ENCODE peak calls at places on chromosomes 6 and 20, in eight cellular contexts. J is astrocyte of the spinal cord, M is activated B cell treated with CpG ODN at 0.5 μM for 24 hours, Y is K562, V is dorsolateral prefrontal cortex, A is GM20000, O is upper lobe of right lung, R is cardiac muscle cell. C is an unnamed sample.

GRCh38 chr20:48845000-48845399 is 17.2 kb upstream of the PREX1 start:
- DNase-seq in M (no peak), V (no peak), R (no peak), A (no peak), Y (no peak), J (no peak), O (no peak), C (no peak)

GRCh38 chr6:166167258-166167731 is 356 bp downstream of the TBXT start:
- DNase-seq in A (peak; percentile 25), J (no peak), V (no peak), R (no peak), Y (no peak), M (no peak), O (no peak), C (no peak)

GRCh38 chr6:129884211-129884610 is 23.1 kb upstream of the TMEM244 start:
- DNase-seq in J (no peak), M (no peak), A (no peak), O (no peak), R (no peak), V (no peak), Y (no peak), C (no peak)

GRCh38 chr6:137879301-137879700 is 12.2 kb downstream of the TNFAIP3 start:
- DNase-seq in V (no peak), R (no peak), J (no peak), Y (no peak), M (no peak), A (no peak), O (no peak), C (no peak)

GRCh38 chr20:17938889-17939619 is 29.5 kb downstream of the SNX5 start:
- DNase-seq in O (peak; percentile 76), A (peak; percentile 79), M (peak; percentile 48), R (peak; percentile 92), J (peak; percentile 81), V (peak; percentile 64), Y (peak; percentile 65), C (peak; percentile 54)

GRCh38 chr6:6746334-6746969 is 157.9 kb downstream of the LY86 start:
- DNase-seq in J (no peak), A (no peak), O (no peak), M (no peak), V (no peak), Y (no peak), R (peak; percentile 68), C (no peak)

GRCh38 chr20:48823960-48824497 is 3.8 kb downstream of the PREX1 start:
- DNase-seq in M (no peak), J (peak; percentile 81), V (no peak), Y (no peak), R (no peak), O (no peak), A (peak; percentile 79), C (no peak)

GRCh38 chr6:90284236-90284744 is 12.4 kb downstream of the BACH2 start:
- DNase-seq in V (no peak), Y (peak; percentile 29), R (no peak), A (no peak), O (no peak), M (no peak), J (peak; percentile 94), C (no peak)

GRCh38 chr6:42200035-42200434 is 5.3 kb upstream of the GUCA1B start:
- DNase-seq in Y (no peak), O (no peak), J (peak; percentile 85), R (no peak), M (no peak), V (peak; percentile 17), A (no peak), C (no peak)

GRCh38 chr6:85574932-85575598 is 18.6 kb downstream of the SNX14 start:
- DNase-seq in R (no peak), Y (no peak), J (peak; percentile 67), O (no peak), M (no peak), V (no peak), A (no peak), C (no peak)

GRCh38 chr6:31252625-31253024 is 19.3 kb downstream of the HLA-C start:
- DNase-seq in J (no peak), V (no peak), A (no peak), O (no peak), R (no peak), Y (no peak), M (no peak), C (no peak)
- TF ChIP-seq CTCF in J (no peak), V (no peak), A (no peak), O (no peak), R (no peak), Y (no peak), M (no peak), C (peak; percentile 8)

GRCh38 chr20:39880890-39881289 is 808.1 kb downstream of the MAFB start:
- DNase-seq in A (no peak), O (no peak), M (no peak), V (no peak), J (no peak), R (no peak), Y (no peak), C (no peak)
- TF ChIP-seq CTCF in A (no peak), O (peak; percentile 12), M (no peak), V (no peak), J (peak; percentile 28), R (peak; percentile 15), Y (no peak), C (no peak)

DNA sequence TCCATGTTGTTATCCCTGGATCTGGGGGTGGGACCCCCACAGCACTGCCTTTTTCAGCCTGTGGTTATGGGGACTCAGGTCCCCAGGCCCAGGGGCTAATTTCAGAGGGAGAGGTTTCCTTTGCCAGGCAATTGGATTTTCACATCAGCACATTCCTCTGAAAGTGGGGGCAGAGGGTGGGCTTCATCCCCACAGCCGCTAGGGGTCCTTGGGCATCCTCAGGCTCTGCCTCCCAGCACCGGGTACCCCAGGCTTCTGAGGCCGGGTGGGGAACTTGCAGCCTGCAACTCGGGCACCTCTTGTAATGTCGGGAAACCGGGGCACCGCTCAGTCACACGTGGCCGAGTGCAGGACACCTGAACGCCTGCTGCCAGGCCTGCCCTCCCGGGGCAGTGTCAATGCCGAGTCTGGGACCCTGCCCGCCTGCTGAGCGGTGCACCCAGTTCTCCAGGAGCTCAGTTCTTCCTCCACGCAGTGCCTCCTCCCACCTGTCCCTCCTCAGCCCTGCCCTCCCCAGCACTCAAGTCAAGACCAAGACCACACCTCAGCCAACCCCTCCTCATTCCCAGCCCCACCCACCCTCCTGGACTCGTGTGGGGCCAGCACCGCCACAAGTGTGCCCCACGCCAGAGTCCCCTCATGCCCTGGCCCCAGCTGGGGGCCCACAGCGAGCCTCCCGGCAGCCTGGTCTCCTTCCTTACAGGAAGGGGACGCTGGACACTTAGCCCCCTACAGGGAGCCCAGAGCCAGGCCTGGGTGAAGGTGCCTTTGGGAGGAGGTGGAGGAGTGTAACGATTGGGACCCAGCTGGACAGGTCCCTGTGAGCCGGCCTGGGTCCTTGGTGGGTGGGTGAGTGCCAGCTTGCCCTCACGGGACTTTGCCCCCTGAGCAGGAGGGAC is 8.8 kb upstream of the CHRNA4 start:
- DNase-seq in A (no peak), R (no peak), Y (no peak), O (no peak), V (no peak), J (no peak), M (no peak), C (no peak)
- TF ChIP-seq CTCF in A (no peak), R (no peak), Y (no peak), O (no peak), V (no peak), J (no peak), M (no peak), C (peak; percentile 16)

DNA sequence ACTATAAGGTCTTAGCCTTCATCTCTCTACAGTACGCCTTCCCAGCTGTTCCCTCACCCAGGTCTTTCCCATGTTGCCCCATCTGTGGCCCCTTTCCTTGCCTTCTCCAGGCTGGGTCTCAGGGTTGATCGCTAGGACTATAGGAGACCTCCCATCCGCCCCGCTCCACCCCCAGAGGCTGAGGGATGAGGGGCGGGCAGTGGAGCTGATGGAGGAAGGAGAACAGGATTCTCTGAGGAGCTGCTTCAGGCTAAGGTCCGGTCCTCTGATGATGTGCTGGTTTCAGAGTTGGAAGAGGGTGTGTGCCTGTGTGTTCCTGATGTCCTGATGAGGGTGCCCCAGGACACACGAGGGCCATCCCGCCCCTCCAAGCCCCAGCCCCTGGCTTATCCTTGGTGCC is 154.8 kb upstream of the QKI start:
- DNase-seq in R (no peak), A (no peak), V (no peak), O (no peak), M (no peak), Y (no peak), J (no peak), C (no peak)
- TF ChIP-seq CTCF in R (no peak), A (no peak), V (no peak), O (no peak), M (no peak), Y (no peak), J (no peak), C (no peak)

GRCh38 chr6:31691078-31691463 is 10.2 kb upstream of the LY6G5C start:
- DNase-seq in A (no peak), J (no peak), Y (no peak), R (no peak), M (no peak), V (no peak), O (no peak), C (no peak)

GRCh38 chr6:31692353-31692752 is 10.8 kb downstream of the ABHD16A start:
- DNase-seq in V (no peak), R (no peak), Y (no peak), J (no peak), O (no peak), A (no peak), M (no peak), C (no peak)

GRCh38 chr6:31689249-31690110 is 8.6 kb upstream of the LY6G5C start:
- DNase-seq in R (no peak), O (no peak), Y (peak; percentile 72), M (no peak), J (no peak), A (no peak), V (no peak), C (no peak)

GRCh38 chr6:31691564-31692108 is 10.8 kb upstream of the LY6G5C start:
- DNase-seq in Y (peak; percentile 83), M (no peak), O (no peak), J (no peak), R (no peak), A (no peak), V (no peak), C (no peak)

GRCh38 chr6:31690231-31691077 is 9.6 kb upstream of the LY6G5C start:
- DNase-seq in A (no peak), V (no peak), J (no peak), M (no peak), O (no peak), R (no peak), Y (peak; percentile 97), C (no peak)
- TF ChIP-seq CTCF in A (no peak), V (no peak), J (no peak), M (no peak), O (no peak), R (no peak), Y (no peak), C (no peak)

C was measured in progenitor cell of endocrine pancreas.